ENCODE peak calls at places on chromosomes 13 and 19, in eight cellular contexts. Q, A, B, R, Y, H, W and M are unnamed samples.

GRCh38 chr13:28590450-28590849 is 68.5 kb upstream of the POMP start:
- DNase-seq in A (no peak), Q (no peak), Y (no peak), H (no peak), W (no peak), B (no peak), R (no peak), M (no peak)

GRCh38 chr13:23069571-23069970 is 111.2 kb upstream of the SGCG start:
- DNase-seq in Q (peak; percentile 84), W (peak; percentile 83), A (no peak), H (no peak), B (no peak), R (no peak), Y (no peak), M (no peak)

GRCh38 chr13:112132142-112132541 is 65.2 kb downstream of the SOX1 start:
- DNase-seq in Y (no peak), B (no peak), R (no peak), Q (no peak), A (no peak), H (no peak), W (no peak), M (no peak)

GRCh38 chr13:21347753-21348318 is 111.3 kb downstream of the ZDHHC20 start:
- DNase-seq in B (peak; percentile 62), A (no peak), H (no peak), Y (no peak), R (no peak), Q (no peak), W (no peak), M (no peak)

GRCh38 chr19:10368101-10368803 is 12.1 kb downstream of the TYK2 start:
- DNase-seq in H (no peak), A (no peak), Y (no peak), B (no peak), R (no peak), W (no peak), Q (no peak), M (peak; percentile 10)

GRCh38 chr13:98098511-98098910 is 44.4 kb upstream of the FARP1 start:
- DNase-seq in B (no peak), Y (no peak), R (no peak), A (no peak), Q (peak; percentile 16), H (no peak), W (peak; percentile 13), M (no peak)

GRCh38 chr13:97015661-97016350 is 21.5 kb upstream of the OXGR1 start:
- DNase-seq in B (no peak), H (no peak), Y (no peak), Q (no peak), W (no peak), R (no peak), A (no peak), M (no peak)

GRCh38 chr13:91142572-91142971 is 204.9 kb upstream of the MIR17HG start:
- DNase-seq in W (peak; percentile 61), Q (no peak), H (no peak), R (no peak), A (no peak), Y (no peak), B (no peak), M (no peak)

GRCh38 chr19:12984683-12985048 is 10.6 kb upstream of the NFIX start:
- DNase-seq in B (peak; percentile 27), A (no peak), H (no peak), R (no peak), Q (no peak), Y (no peak), W (no peak), M (no peak)

GRCh38 chr19:16441661-16442071 is 30.1 kb downstream of the EPS15L1 start:
- DNase-seq in Q (no peak), B (peak; percentile 71), Y (no peak), W (no peak), H (no peak), A (no peak), R (no peak), M (no peak)
- TF ChIP-seq CTCF in Q (peak; percentile 32), B (peak; percentile 84), Y (peak; percentile 31), W (peak; percentile 42), H (no peak), A (no peak), R (peak; percentile 61), M (peak; percentile 44)

DNA sequence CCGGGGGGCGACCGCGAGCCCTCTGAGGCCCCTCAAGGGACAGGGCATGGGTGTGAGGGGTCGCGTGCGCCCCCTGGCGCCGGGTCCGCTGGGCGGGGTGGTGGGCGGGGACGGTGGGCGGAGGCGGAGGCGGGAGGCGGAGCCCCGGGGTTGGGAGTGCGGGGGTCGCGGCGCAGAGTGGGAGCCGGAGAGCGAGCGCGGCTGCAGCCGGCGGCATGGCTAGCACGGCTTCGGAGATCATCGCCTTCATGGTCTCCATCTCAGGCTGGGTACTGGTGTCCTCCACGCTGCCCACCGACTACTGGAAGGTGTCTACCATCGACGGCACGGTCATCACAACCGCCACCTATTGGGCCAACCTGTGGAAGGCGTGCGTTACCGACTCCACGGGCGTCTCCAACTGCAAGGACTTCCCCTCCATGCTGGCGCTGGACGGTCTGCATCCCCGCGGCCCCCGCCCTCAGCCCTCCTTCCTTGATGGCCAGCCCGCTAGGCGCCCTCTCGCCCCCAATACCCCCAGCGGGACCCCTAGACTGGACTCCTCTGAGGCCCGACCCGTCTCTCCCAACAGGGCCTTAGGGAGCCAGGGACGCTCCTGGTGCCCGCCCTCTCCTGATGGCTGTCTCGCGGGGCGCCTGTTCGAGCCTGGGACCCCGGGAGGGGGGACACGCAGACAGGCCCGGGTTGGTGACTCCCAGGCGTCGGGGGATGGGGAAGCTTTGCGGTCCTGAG is at the start of gene CLDN10:
- DNase-seq in R (no peak), B (peak; percentile 92), Q (no peak), H (no peak), A (peak; percentile 58), Y (no peak), W (no peak), M (peak; percentile 29)
- TF ChIP-seq CTCF in R (peak; percentile 17), B (peak; percentile 79), Q (peak; percentile 3), H (no peak), A (peak; percentile 55), Y (no peak), W (no peak), M (no peak)

DNA sequence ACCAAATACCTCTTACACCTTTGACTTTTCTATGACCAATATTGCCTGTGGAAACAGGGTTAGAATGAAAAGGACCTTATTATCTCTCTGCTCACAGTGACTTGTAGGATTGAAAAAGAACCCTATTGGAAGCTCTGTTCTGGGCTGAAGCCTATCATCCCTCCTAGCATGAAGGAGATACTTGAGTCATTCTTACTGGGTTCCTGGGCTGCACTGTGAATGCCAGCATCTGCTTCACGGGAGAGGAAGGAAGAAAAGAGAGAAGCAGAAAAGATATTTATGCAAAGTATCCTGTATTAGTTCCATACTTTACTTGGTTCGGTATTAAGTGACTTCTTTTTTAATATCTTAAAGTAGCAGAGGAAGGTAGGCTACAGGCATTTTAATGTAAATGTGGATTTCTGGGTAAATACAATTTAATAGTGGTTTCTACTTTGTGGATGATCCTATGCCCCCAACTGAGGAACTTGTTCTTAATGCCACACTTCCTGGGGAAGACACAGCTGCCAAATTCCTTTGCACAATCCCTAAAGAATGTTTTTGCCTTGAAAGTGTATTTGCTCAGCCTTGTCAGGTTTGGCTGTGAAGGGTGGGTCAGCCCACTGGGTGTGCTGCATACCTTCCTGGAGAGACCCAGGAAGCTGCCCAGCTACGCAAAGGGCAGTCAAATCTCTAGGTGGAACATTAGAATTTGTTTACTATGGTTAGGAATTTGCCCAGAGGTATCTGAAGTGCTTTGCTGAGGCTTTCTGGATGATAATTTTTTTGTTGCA is 13.7 kb upstream of the SCEL start:
- DNase-seq in W (peak; percentile 54), Y (no peak), B (peak; percentile 55), H (no peak), Q (peak; percentile 38), R (no peak), A (no peak), M (no peak)
- TF ChIP-seq CTCF in W (no peak), Y (no peak), B (peak; percentile 22), H (no peak), Q (no peak), R (no peak), A (no peak), M (no peak)

DNA sequence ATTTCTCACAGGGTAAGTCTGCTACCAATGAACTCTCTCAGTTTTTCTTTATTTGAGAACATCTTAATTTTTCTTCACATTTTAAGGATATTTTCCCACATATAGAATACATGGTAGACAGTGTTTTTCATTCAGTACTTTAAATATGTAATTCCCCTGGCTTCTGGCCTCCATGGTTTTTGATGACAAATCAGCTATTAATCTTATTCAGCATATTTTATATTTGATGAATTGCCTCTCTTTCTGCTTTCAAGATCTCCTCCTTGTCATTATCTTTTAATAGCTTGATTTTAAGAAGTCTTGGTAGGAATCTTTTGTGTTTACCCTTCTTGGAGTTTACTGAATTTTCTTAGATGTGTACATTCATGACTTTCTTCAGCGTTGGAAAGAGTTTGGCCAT is 27.6 kb downstream of the TNFSF13B start:
- DNase-seq in Y (no peak), W (no peak), Q (no peak), H (no peak), B (no peak), A (no peak), R (no peak), M (no peak)
- TF ChIP-seq CTCF in Y (no peak), W (no peak), Q (no peak), H (no peak), B (no peak), A (no peak), R (no peak), M (no peak)

GRCh38 chr13:78586706-78587105 is 16.6 kb downstream of the POU4F1 start:
- DNase-seq in H (no peak), R (no peak), Q (no peak), W (no peak), A (no peak), Y (no peak), B (peak; percentile 88), M (no peak)
- TF ChIP-seq CTCF in H (no peak), R (peak; percentile 50), Q (peak; percentile 12), W (peak; percentile 23), A (no peak), Y (no peak), B (peak; percentile 90), M (no peak)

GRCh38 chr19:20513179-20513934 is 52.2 kb downstream of the ZNF737 start:
- DNase-seq in A (no peak), B (no peak), R (no peak), W (no peak), Q (no peak), Y (no peak), H (no peak), M (no peak)
- TF ChIP-seq CTCF in A (no peak), B (no peak), R (no peak), W (no peak), Q (no peak), Y (no peak), H (no peak), M (no peak)

GRCh38 chr13:78875792-78876580 is 217.0 kb upstream of the OBI1 start:
- DNase-seq in B (peak; percentile 75), R (no peak), Y (no peak), A (no peak), W (no peak), Q (no peak), H (no peak), M (no peak)

GRCh38 chr13:78881746-78882145 is 222.8 kb upstream of the OBI1 start:
- DNase-seq in Q (no peak), W (no peak), A (no peak), R (no peak), Y (no peak), H (no peak), B (no peak), M (no peak)

GRCh38 chr13:78876915-78877549 is 218.1 kb upstream of the OBI1 start:
- DNase-seq in W (no peak), R (no peak), A (no peak), Q (no peak), Y (no peak), H (no peak), B (no peak), M (no peak)

GRCh38 chr13:78881054-78881453 is 222.1 kb upstream of the OBI1 start:
- DNase-seq in A (no peak), R (no peak), Y (no peak), W (no peak), Q (no peak), H (no peak), B (no peak), M (no peak)
- TF ChIP-seq CTCF in A (no peak), R (no peak), Y (no peak), W (no peak), Q (no peak), H (no peak), B (no peak), M (no peak)